ENCODE peak calls at places on chromosomes 6 and 20, in five cellular contexts. G, K, W, V and L are unnamed samples.

GRCh38 chr20:59043698-59044097 is 1.1 kb upstream of the PRELID3B start:
- DNase-seq in G (no peak), K (no peak), W (no peak), V (no peak), L (no peak)

GRCh38 chr6:156685823-156686428 is 91.3 kb upstream of the ARID1B start:
- DNase-seq in G (no peak), K (no peak), W (no peak), V (no peak), L (peak; percentile 0)

GRCh38 chr20:62241501-62241900 is 3.2 kb downstream of the OSBPL2 start:
- DNase-seq in G (no peak), K (no peak), W (no peak), V (no peak), L (no peak)

GRCh38 chr20:11063459-11063858 is 389.7 kb upstream of the JAG1 start:
- DNase-seq in G (no peak), K (no peak), W (no peak), V (no peak), L (no peak)

GRCh38 chr20:1828786-1829131 is 66.4 kb upstream of the SIRPA start:
- DNase-seq in G (no peak), K (no peak), W (no peak), V (no peak), L (no peak)

GRCh38 chr6:150373260-150373701 is 4.5 kb downstream of the IYD start:
- DNase-seq in G (no peak), K (no peak), W (peak; percentile 29), V (peak; percentile 58), L (no peak)

GRCh38 chr6:6131492-6132109 is 124.9 kb upstream of the NRN1 start:
- DNase-seq in G (peak; percentile 31), K (no peak), W (no peak), V (no peak), L (peak; percentile 25)

GRCh38 chr6:127592964-127593363 is 16.0 kb downstream of the C6orf58 start:
- DNase-seq in G (no peak), K (no peak), W (no peak), V (no peak), L (no peak)

GRCh38 chr6:16264785-16265184 is 26.4 kb downstream of the GMPR start:
- DNase-seq in G (no peak), K (no peak), W (no peak), V (no peak), L (no peak)

GRCh38 chr20:45097485-45098095 is 3.3 kb downstream of the KCNS1 start:
- DNase-seq in G (no peak), K (no peak), W (no peak), V (peak; percentile 10), L (no peak)

GRCh38 chr6:64249129-64249528 is 613.5 kb downstream of the PHF3 start:
- DNase-seq in G (no peak), K (peak; percentile 79), W (no peak), V (peak; percentile 2), L (no peak)

GRCh38 chr6:106077881-106078280 is 8.3 kb upstream of the PRDM1 start:
- DNase-seq in G (no peak), K (no peak), W (no peak), V (no peak), L (no peak)

GRCh38 chr20:19903168-19903676 is 113.9 kb upstream of the NAA20 start:
- DNase-seq in G (no peak), K (peak; percentile 69), W (no peak), V (no peak), L (no peak)

GRCh38 chr6:170433163-170434095 is 119.7 kb downstream of the PSMB1 start:
- DNase-seq in G (no peak), K (no peak), W (no peak), V (no peak), L (no peak)

GRCh38 chr6:127956260-127956888 is 55.5 kb upstream of the THEMIS start:
- DNase-seq in G (peak; percentile 1), K (peak; percentile 28), W (no peak), V (no peak), L (no peak)

GRCh38 chr6:142153230-142153629 is 6.2 kb downstream of the VTA1 start:
- DNase-seq in G (no peak), K (no peak), W (no peak), V (no peak), L (no peak)

GRCh38 chr6:149845549-149845948 is 18.6 kb downstream of the LRP11 start:
- DNase-seq in G (no peak), K (no peak), W (no peak), V (no peak), L (no peak)

GRCh38 chr6:163738725-163739124 is 324.2 kb downstream of the QKI start:
- DNase-seq in G (no peak), K (no peak), W (no peak), V (no peak), L (no peak)

GRCh38 chr6:43970068-43970912 is 157.0 kb downstream of the MRPL14 start:
- DNase-seq in G (no peak), K (no peak), W (no peak), V (no peak), L (no peak)

GRCh38 chr20:18400460-18400859 is 66.4 kb downstream of the DZANK1 start:
- DNase-seq in G (no peak), K (no peak), W (no peak), V (no peak), L (no peak)

GRCh38 chr6:126308367-126308766 is 31.5 kb upstream of the CENPW start:
- DNase-seq in G (no peak), K (no peak), W (no peak), V (no peak), L (no peak)

GRCh38 chr20:58463231-58463630 is 52.0 kb downstream of the APCDD1L start:
- DNase-seq in G (no peak), K (no peak), W (no peak), V (no peak), L (no peak)

GRCh38 chr6:73803562-73804221 is 107.7 kb downstream of the CD109 start:
- DNase-seq in G (no peak), K (peak; percentile 99), W (no peak), V (peak; percentile 98), L (peak; percentile 33)

GRCh38 chr6:26575494-26575939 is 21.2 kb upstream of the ABT1 start:
- DNase-seq in G (no peak), K (peak; percentile 42), W (no peak), V (peak; percentile 35), L (no peak)